ENCODE peak calls at places on chromosomes 5 and 9, in six cellular contexts. One of them, this sample, is unnamed.

GRCh38 chr9:128494108-128494742 is 10.3 kb upstream of the GLE1 start:
- DNase-seq in stimulated activated CD4-positive, alpha-beta T cell treated with anti-CD3 and anti-CD28 coated beads, Interleukin-15, amount 100 ng/mL, for 24 hours: peak; percentile 11
- DNase-seq in GM03348: no peak
- DNase-seq in CD8-positive, alpha-beta T cell: no peak
- DNase-seq in amniotic epithelial cell: no peak
- DNase-seq in NCI-H2081: peak; percentile 77
- DNase-seq in this sample: peak; percentile 28

GRCh38 chr9:36029765-36030528 is 6.8 kb upstream of the RECK start:
- DNase-seq in stimulated activated CD4-positive, alpha-beta T cell treated with anti-CD3 and anti-CD28 coated beads, Interleukin-15, amount 100 ng/mL, for 24 hours: no peak
- DNase-seq in GM03348: peak; percentile 54
- DNase-seq in CD8-positive, alpha-beta T cell: no peak
- DNase-seq in amniotic epithelial cell: peak; percentile 98
- DNase-seq in NCI-H2081: no peak
- DNase-seq in this sample: no peak

GRCh38 chr5:74415695-74416102 is 224.8 kb downstream of the ENC1 start:
- DNase-seq in stimulated activated CD4-positive, alpha-beta T cell treated with anti-CD3 and anti-CD28 coated beads, Interleukin-15, amount 100 ng/mL, for 24 hours: no peak
- DNase-seq in GM03348: no peak
- DNase-seq in CD8-positive, alpha-beta T cell: no peak
- DNase-seq in amniotic epithelial cell: peak; percentile 44
- DNase-seq in NCI-H2081: no peak
- DNase-seq in this sample: no peak

GRCh38 chr5:139246394-139246793 is 47.1 kb upstream of the MATR3 start:
- DNase-seq in stimulated activated CD4-positive, alpha-beta T cell treated with anti-CD3 and anti-CD28 coated beads, Interleukin-15, amount 100 ng/mL, for 24 hours: peak; percentile 81
- DNase-seq in GM03348: peak; percentile 83
- DNase-seq in CD8-positive, alpha-beta T cell: no peak
- DNase-seq in amniotic epithelial cell: peak; percentile 39
- DNase-seq in NCI-H2081: no peak
- DNase-seq in this sample: no peak

GRCh38 chr5:72654231-72654630 is 147.0 kb upstream of the ZNF366 start:
- DNase-seq in stimulated activated CD4-positive, alpha-beta T cell treated with anti-CD3 and anti-CD28 coated beads, Interleukin-15, amount 100 ng/mL, for 24 hours: no peak
- DNase-seq in GM03348: no peak
- DNase-seq in CD8-positive, alpha-beta T cell: no peak
- DNase-seq in amniotic epithelial cell: no peak
- DNase-seq in NCI-H2081: no peak
- DNase-seq in this sample: no peak

GRCh38 chr9:88574993-88575392 is 40.0 kb downstream of the NXNL2 start:
- DNase-seq in stimulated activated CD4-positive, alpha-beta T cell treated with anti-CD3 and anti-CD28 coated beads, Interleukin-15, amount 100 ng/mL, for 24 hours: no peak
- DNase-seq in GM03348: peak; percentile 72
- DNase-seq in CD8-positive, alpha-beta T cell: no peak
- DNase-seq in amniotic epithelial cell: peak; percentile 38
- DNase-seq in NCI-H2081: no peak
- DNase-seq in this sample: no peak

GRCh38 chr9:89519393-89519805 is 21.5 kb upstream of the SEMA4D start:
- DNase-seq in stimulated activated CD4-positive, alpha-beta T cell treated with anti-CD3 and anti-CD28 coated beads, Interleukin-15, amount 100 ng/mL, for 24 hours: no peak
- DNase-seq in GM03348: no peak
- DNase-seq in CD8-positive, alpha-beta T cell: no peak
- DNase-seq in amniotic epithelial cell: peak; percentile 65
- DNase-seq in NCI-H2081: no peak
- DNase-seq in this sample: no peak

GRCh38 chr5:151595411-151595826 is 4.3 kb upstream of the FAT2 start:
- DNase-seq in stimulated activated CD4-positive, alpha-beta T cell treated with anti-CD3 and anti-CD28 coated beads, Interleukin-15, amount 100 ng/mL, for 24 hours: no peak
- DNase-seq in GM03348: no peak
- DNase-seq in CD8-positive, alpha-beta T cell: no peak
- DNase-seq in amniotic epithelial cell: no peak
- DNase-seq in NCI-H2081: no peak
- DNase-seq in this sample: no peak

GRCh38 chr9:91255327-91255726 is 106.4 kb downstream of the AUH start:
- DNase-seq in stimulated activated CD4-positive, alpha-beta T cell treated with anti-CD3 and anti-CD28 coated beads, Interleukin-15, amount 100 ng/mL, for 24 hours: no peak
- DNase-seq in GM03348: peak; percentile 55
- DNase-seq in CD8-positive, alpha-beta T cell: no peak
- DNase-seq in amniotic epithelial cell: peak; percentile 73
- DNase-seq in NCI-H2081: no peak
- DNase-seq in this sample: no peak

GRCh38 chr5:57989378-57989777 is 470.5 kb downstream of the PLK2 start:
- DNase-seq in stimulated activated CD4-positive, alpha-beta T cell treated with anti-CD3 and anti-CD28 coated beads, Interleukin-15, amount 100 ng/mL, for 24 hours: no peak
- DNase-seq in GM03348: no peak
- DNase-seq in CD8-positive, alpha-beta T cell: no peak
- DNase-seq in amniotic epithelial cell: peak; percentile 14
- DNase-seq in NCI-H2081: no peak
- DNase-seq in this sample: no peak

GRCh38 chr5:75552764-75553163 is 41.1 kb downstream of the POLK start:
- DNase-seq in stimulated activated CD4-positive, alpha-beta T cell treated with anti-CD3 and anti-CD28 coated beads, Interleukin-15, amount 100 ng/mL, for 24 hours: no peak
- DNase-seq in GM03348: no peak
- DNase-seq in CD8-positive, alpha-beta T cell: no peak
- DNase-seq in amniotic epithelial cell: no peak
- DNase-seq in NCI-H2081: no peak
- DNase-seq in this sample: no peak

This sample was measured in stimulated activated naive CD4-positive, alpha-beta T cell.